ENCODE peak calls at places on chromosome 18, in five cellular contexts. X, M, G, T and I are unnamed samples.

GRCh38 chr18:13660510-13660909 is 65.8 kb downstream of the FAM210A start:
- DNase-seq in X (no peak), M (no peak), G (no peak), T (no peak), I (no peak)

GRCh38 chr18:73959341-73959740 is 188.3 kb downstream of the FBXO15 start:
- DNase-seq in X (no peak), M (no peak), G (no peak), T (no peak), I (no peak)

GRCh38 chr18:32469190-32469611 is 1.5 kb downstream of the GAREM1 start:
- DNase-seq in X (no peak), M (peak), G (peak), T (peak), I (no peak)

GRCh38 chr18:23689031-23689615 is at the start of gene LAMA3:
- DNase-seq in X (peak), M (peak), G (peak), T (no peak), I (peak)

GRCh38 chr18:57846258-57846657 is 43.1 kb upstream of the ATP8B1 start:
- DNase-seq in X (no peak), M (no peak), G (no peak), T (peak), I (no peak)

GRCh38 chr18:47420130-47420529 is 168.7 kb upstream of the SKOR2 start:
- DNase-seq in X (no peak), M (no peak), G (no peak), T (no peak), I (no peak)

GRCh38 chr18:68925268-68925667 is 127.4 kb downstream of the CCDC102B start:
- DNase-seq in X (no peak), M (peak), G (no peak), T (no peak), I (no peak)

GRCh38 chr18:62281684-62282083 is 43.4 kb upstream of the TNFRSF11A start:
- DNase-seq in X (no peak), M (no peak), G (no peak), T (no peak), I (no peak)

GRCh38 chr18:46211816-46212215 is 107.6 kb downstream of the HAUS1 start:
- DNase-seq in X (no peak), M (no peak), G (no peak), T (no peak), I (no peak)

GRCh38 chr18:8603663-8604520 is 5.3 kb upstream of the RAB12 start:
- DNase-seq in X (no peak), M (no peak), G (no peak), T (no peak), I (no peak)

GRCh38 chr18:69982417-69982816 is 34.7 kb upstream of the CD226 start:
- DNase-seq in X (no peak), M (no peak), G (no peak), T (no peak), I (no peak)

GRCh38 chr18:8084160-8084559 is 517.0 kb downstream of the PTPRM start:
- DNase-seq in X (peak), M (peak), G (peak), T (no peak), I (no peak)

GRCh38 chr18:59691046-59691395 is 6.2 kb downstream of the CCBE1 start:
- DNase-seq in X (peak), M (no peak), G (no peak), T (no peak), I (peak)

GRCh38 chr18:58579561-58580047 is 49.3 kb downstream of the ALPK2 start:
- DNase-seq in X (no peak), M (no peak), G (no peak), T (no peak), I (no peak)

GRCh38 chr18:7321831-7322230 is 90.9 kb downstream of the LRRC30 start:
- DNase-seq in X (no peak), M (no peak), G (no peak), T (no peak), I (no peak)

GRCh38 chr18:13973061-13973460 is 57.7 kb upstream of the MC2R start:
- DNase-seq in X (no peak), M (no peak), G (no peak), T (no peak), I (no peak)

GRCh38 chr18:840080-840408 is 28.0 kb upstream of the YES1 start:
- DNase-seq in X (no peak), M (no peak), G (no peak), T (no peak), I (no peak)

GRCh38 chr18:8942021-8942908 is 160.2 kb upstream of the NDUFV2 start:
- DNase-seq in X (no peak), M (no peak), G (no peak), T (no peak), I (no peak)